ENCODE peak calls at places on chromosome 4, in eight cellular contexts. K is activated CD8-positive, alpha-beta memory T cell treated with anti-CD3 and anti-CD28 coated beads, Interleukin-2, amount 50 U/mL, for 4 hours; C is stromal cell of bone marrow; B is GF-D8; U is KBM-7; S is T-helper 22 cell; Y is C1 segment of cervical spinal cord; J is cerebellar nuclear complex. P is an unnamed sample.

GRCh38 chr4:140690093-140690492 is 66.1 kb downstream of the TBC1D9 start:
- DNase-seq in K (no peak), C (no peak), B (no peak), U (no peak), S (no peak), Y (no peak), J (no peak), P (no peak)

GRCh38 chr4:88991746-88992145 is 65.2 kb downstream of the FAM13A start:
- DNase-seq in K (no peak), C (no peak), B (no peak), U (no peak), S (no peak), Y (no peak), J (no peak), P (no peak)

GRCh38 chr4:180100433-180101344 is 2142.5 kb upstream of the TENM3 start:
- DNase-seq in K (no peak), C (no peak), B (no peak), U (no peak), S (no peak), Y (no peak), J (no peak), P (no peak)

GRCh38 chr4:18847276-18847890 is 825.8 kb upstream of the LCORL start:
- DNase-seq in K (no peak), C (no peak), B (no peak), U (no peak), S (no peak), Y (no peak), J (no peak), P (no peak)

GRCh38 chr4:171025323-171025722 is 787.9 kb upstream of the GALNTL6 start:
- DNase-seq in K (no peak), C (no peak), B (no peak), U (no peak), S (no peak), Y (no peak), J (no peak), P (no peak)

GRCh38 chr4:9921326-9921725 is 100.0 kb downstream of the SLC2A9 start:
- DNase-seq in K (no peak), C (no peak), B (no peak), U (no peak), S (no peak), Y (no peak), J (no peak), P (no peak)

GRCh38 chr4:1077711-1078477 is 35.5 kb downstream of the RNF212 start:
- DNase-seq in K (no peak), C (no peak), B (no peak), U (no peak), S (no peak), Y (no peak), J (no peak), P (no peak)

GRCh38 chr4:134627386-134627785 is 425.8 kb upstream of the PABPC4L start:
- DNase-seq in K (no peak), C (no peak), B (no peak), U (no peak), S (no peak), Y (no peak), J (no peak), P (no peak)

GRCh38 chr4:5133201-5133600 is 81.9 kb downstream of the STK32B start:
- DNase-seq in K (no peak), C (no peak), B (no peak), U (no peak), S (no peak), Y (no peak), J (no peak), P (no peak)

GRCh38 chr4:151408630-151409469 is at the start of gene FHIP1A:
- DNase-seq in K (peak), C (peak), B (no peak), U (peak), S (peak), Y (peak), J (peak), P (no peak)

GRCh38 chr4:5747746-5748365 is 36.9 kb downstream of the EVC start:
- DNase-seq in K (no peak), C (peak), B (no peak), U (no peak), S (no peak), Y (no peak), J (no peak), P (no peak)

GRCh38 chr4:153722036-153722435 is 37.8 kb downstream of the RNF175 start:
- DNase-seq in K (no peak), C (no peak), B (no peak), U (peak), S (no peak), Y (no peak), J (no peak), P (no peak)

GRCh38 chr4:77959566-77960338 is 97.1 kb downstream of the MRPL1 start:
- DNase-seq in K (no peak), C (peak), B (no peak), U (peak), S (no peak), Y (no peak), J (no peak), P (no peak)

GRCh38 chr4:73028621-73029020 is 40.9 kb downstream of the COX18 start:
- DNase-seq in K (no peak), C (no peak), B (no peak), U (peak), S (no peak), Y (no peak), J (no peak), P (no peak)

GRCh38 chr4:67531349-67531748 is 14.0 kb downstream of the CENPC start:
- DNase-seq in K (no peak), C (no peak), B (no peak), U (no peak), S (no peak), Y (no peak), J (no peak), P (no peak)

GRCh38 chr4:7978489-7978888 is 38.8 kb upstream of the AFAP1 start:
- DNase-seq in K (no peak), C (no peak), B (no peak), U (no peak), S (no peak), Y (no peak), J (no peak), P (no peak)

GRCh38 chr4:6674500-6675149 is 19.1 kb upstream of the S100P start:
- DNase-seq in K (peak), C (no peak), B (no peak), U (peak), S (peak), Y (no peak), J (no peak), P (no peak)

GRCh38 chr4:119672938-119673337 is 44.3 kb upstream of the PDE5A start:
- DNase-seq in K (no peak), C (no peak), B (no peak), U (no peak), S (no peak), Y (no peak), J (no peak), P (no peak)

GRCh38 chr4:31803511-31804195 is 1083.5 kb downstream of the PCDH7 start:
- DNase-seq in K (no peak), C (no peak), B (no peak), U (no peak), S (no peak), Y (no peak), J (no peak), P (no peak)

GRCh38 chr4:57061395-57061794 is 48.8 kb downstream of the IGFBP7 start:
- DNase-seq in K (no peak), C (no peak), B (no peak), U (no peak), S (no peak), Y (no peak), J (no peak), P (no peak)

GRCh38 chr4:124806403-124806802 is 93.9 kb upstream of the ANKRD50 start:
- DNase-seq in K (no peak), C (no peak), B (no peak), U (no peak), S (no peak), Y (no peak), J (no peak), P (no peak)

GRCh38 chr4:151302432-151302831 is 23.0 kb downstream of the SH3D19 start:
- DNase-seq in K (no peak), C (no peak), B (no peak), U (no peak), S (no peak), Y (no peak), J (no peak), P (no peak)

GRCh38 chr4:57639566-57640328 is 529.6 kb upstream of the IGFBP7 start:
- DNase-seq in K (no peak), C (no peak), B (no peak), U (no peak), S (no peak), Y (no peak), J (no peak), P (no peak)

P was measured in hypothalamus.